ENCODE peak calls at places on chromosomes 5 and 9, in four cellular contexts. E is stimulated activated CD4-positive, alpha-beta T cell treated with anti-CD3 and anti-CD28 coated beads, Interleukin-2, amount 100 ng/mL, for 24 hours; D is GM20000; Q is RCC 7860. H is an unnamed sample.

GRCh38 chr5:1507961-1508678 is 15.6 kb downstream of the LPCAT1 start:
- DNase-seq in Q (no peak), D (no peak), E (no peak), H (no peak)

GRCh38 chr5:116303810-116304209 is 219.0 kb downstream of the COMMD10 start:
- DNase-seq in E (no peak), Q (no peak), D (no peak), H (no peak)

GRCh38 chr5:151072234-151073025 is 8.4 kb downstream of the TNIP1 start:
- DNase-seq in Q (peak; percentile 96), D (no peak), E (no peak), H (peak; percentile 72)

GRCh38 chr9:121725008-121725795 is 73.8 kb downstream of the DAB2IP start:
- DNase-seq in Q (no peak), E (no peak), D (no peak), H (no peak)

GRCh38 chr9:95588724-95589282 is 72.0 kb upstream of the PTCH1 start:
- DNase-seq in Q (peak; percentile 17), E (no peak), D (no peak), H (no peak)

GRCh38 chr9:27683181-27683580 is 109.9 kb upstream of the C9orf72 start:
- DNase-seq in E (no peak), Q (no peak), D (no peak), H (no peak)

GRCh38 chr9:124403246-124403645 is 12.0 kb downstream of the PSMB7 start:
- DNase-seq in E (no peak), Q (no peak), D (no peak), H (no peak)

GRCh38 chr5:95304706-95305105 is 19.8 kb upstream of the MCTP1 start:
- DNase-seq in E (no peak), Q (no peak), D (no peak), H (no peak)

GRCh38 chr5:56322592-56322991 is 89.5 kb upstream of the ANKRD55 start:
- DNase-seq in Q (no peak), E (no peak), D (no peak), H (no peak)

GRCh38 chr5:82620957-82621600 is 342.9 kb upstream of the RPS23 start:
- DNase-seq in Q (no peak), E (no peak), D (no peak), H (no peak)

GRCh38 chr5:169218176-169218575 is 82.8 kb downstream of the SLIT3 start:
- DNase-seq in E (no peak), D (no peak), Q (no peak), H (no peak)

GRCh38 chr5:139037732-139038131 is 160.4 kb downstream of the SIL1 start:
- DNase-seq in Q (no peak), E (no peak), D (no peak), H (no peak)

GRCh38 chr5:116734717-116735072 is 160.1 kb upstream of the SEMA6A start:
- DNase-seq in D (no peak), E (no peak), Q (no peak), H (no peak)

GRCh38 chr5:13580058-13580457 is 364.4 kb downstream of the DNAH5 start:
- DNase-seq in E (no peak), D (no peak), Q (no peak), H (no peak)

GRCh38 chr5:16791036-16791705 is 144.9 kb downstream of the MYO10 start:
- DNase-seq in E (peak; percentile 20), Q (peak; percentile 67), D (peak; percentile 63), H (peak; percentile 49)

GRCh38 chr5:42995152-42995751 is 44.9 kb downstream of the ANXA2R start:
- DNase-seq in E (no peak), D (no peak), Q (no peak), H (no peak)

GRCh38 chr5:159403906-159404641 is 73.8 kb upstream of the IL12B start:
- DNase-seq in Q (no peak), E (no peak), D (no peak), H (no peak)

GRCh38 chr5:169302491-169303118 is 1.7 kb upstream of the SLIT3 start:
- DNase-seq in Q (peak; percentile 47), E (peak; percentile 57), D (peak; percentile 80), H (peak; percentile 66)

GRCh38 chr5:167244583-167244982 is 1046.9 kb upstream of the WWC1 start:
- DNase-seq in Q (no peak), D (no peak), E (no peak), H (peak; percentile 11)

GRCh38 chr9:94783928-94784327 is 57.4 kb downstream of the AOPEP start:
- DNase-seq in D (no peak), E (no peak), Q (no peak), H (no peak)

GRCh38 chr5:171537463-171537862 is 118.0 kb downstream of the FGF18 start:
- DNase-seq in E (no peak), Q (no peak), D (no peak), H (peak; percentile 24)

GRCh38 chr5:115962565-115963402 is 509 bp downstream of the LVRN start:
- DNase-seq in E (no peak), D (peak; percentile 42), Q (no peak), H (no peak)

GRCh38 chr9:134962065-134962997 is 44.6 kb upstream of the FCN1 start:
- DNase-seq in Q (no peak), E (no peak), D (no peak), H (no peak)

GRCh38 chr5:33146916-33147315 is 293.8 kb upstream of the TARS1 start:
- DNase-seq in Q (no peak), E (no peak), D (no peak), H (no peak)

GRCh38 chr5:9529041-9529480 is 16.8 kb downstream of the SEMA5A start:
- DNase-seq in D (no peak), E (no peak), Q (no peak), H (no peak)

GRCh38 chr9:132973166-132973565 is 5.3 kb upstream of the GFI1B start:
- DNase-seq in Q (no peak), D (no peak), E (no peak), H (no peak)

GRCh38 chr5:125700380-125700856 is 722.8 kb upstream of the GRAMD2B start:
- DNase-seq in Q (peak; percentile 77), E (no peak), D (no peak), H (no peak)

GRCh38 chr5:157708866-157709265 is 22.4 kb upstream of the THG1L start:
- DNase-seq in D (no peak), E (no peak), Q (no peak), H (no peak)

H was measured in H54.